ENCODE peak calls at places on chromosomes 16 and 17, in four cellular contexts. One of them, this sample, is unnamed.

GRCh38 chr17:40349477-40350409 is 14.8 kb downstream of the GJD3 start:
- DNase-seq in mesenchymal stem cell: no peak
- DNase-seq in fibroblast of pulmonary artery: peak
- DNase-seq in HL-60: no peak
- DNase-seq in this sample: peak

GRCh38 chr17:59311051-59311468 is 20.4 kb upstream of the YPEL2 start:
- DNase-seq in mesenchymal stem cell: peak
- DNase-seq in fibroblast of pulmonary artery: peak
- DNase-seq in HL-60: no peak
- DNase-seq in this sample: peak

GRCh38 chr17:70829876-70830275 is 660.5 kb downstream of the KCNJ2 start:
- DNase-seq in mesenchymal stem cell: no peak
- DNase-seq in fibroblast of pulmonary artery: no peak
- DNase-seq in HL-60: no peak
- DNase-seq in this sample: no peak

GRCh38 chr16:66878067-66878466 is 2.2 kb upstream of the PDP2 start:
- DNase-seq in mesenchymal stem cell: peak
- DNase-seq in fibroblast of pulmonary artery: no peak
- DNase-seq in HL-60: peak
- DNase-seq in this sample: no peak

GRCh38 chr17:19769946-19770652 is 22.0 kb upstream of the ALDH3A1 start:
- DNase-seq in mesenchymal stem cell: peak
- DNase-seq in fibroblast of pulmonary artery: peak
- DNase-seq in HL-60: no peak
- DNase-seq in this sample: no peak

GRCh38 chr16:31330553-31330890 is 24.5 kb upstream of the ITGAX start:
- DNase-seq in mesenchymal stem cell: no peak
- DNase-seq in fibroblast of pulmonary artery: no peak
- DNase-seq in HL-60: no peak
- DNase-seq in this sample: no peak

GRCh38 chr16:7025616-7026190 is 306.9 kb upstream of the RBFOX1 start:
- DNase-seq in mesenchymal stem cell: no peak
- DNase-seq in fibroblast of pulmonary artery: no peak
- DNase-seq in HL-60: no peak
- DNase-seq in this sample: no peak

GRCh38 chr16:3171855-3172593 is 16.0 kb upstream of the OR1F1 start:
- DNase-seq in mesenchymal stem cell: peak
- DNase-seq in fibroblast of pulmonary artery: no peak
- DNase-seq in HL-60: no peak
- DNase-seq in this sample: no peak

GRCh38 chr17:2253768-2254406 is 49.7 kb downstream of the SMG6 start:
- DNase-seq in mesenchymal stem cell: no peak
- DNase-seq in fibroblast of pulmonary artery: no peak
- DNase-seq in HL-60: no peak
- DNase-seq in this sample: no peak

This sample was measured in CD8-positive, alpha-beta memory T cell.